ENCODE peak calls at places on chromosome 11, in four cellular contexts. U is mammary epithelial cell, M is uterus, P is HL-60. H is an unnamed sample.

GRCh38 chr11:77252555-77253270 is 48.8 kb downstream of the GDPD4 start:
- DNase-seq in M (no peak), U (peak; percentile 5), P (no peak), H (no peak)

GRCh38 chr11:84993386-84993785 is 633.8 kb downstream of the DLG2 start:
- DNase-seq in M (no peak), U (peak; percentile 4), P (no peak), H (no peak)

GRCh38 chr11:118068206-118068944 is 8.5 kb upstream of the TMPRSS4 start:
- DNase-seq in P (no peak), M (no peak), U (no peak), H (no peak)

GRCh38 chr11:11769362-11769761 is 72.4 kb upstream of the USP47 start:
- DNase-seq in P (no peak), U (no peak), M (no peak), H (peak; percentile 22)

GRCh38 chr11:14891143-14892035 is 642 bp downstream of the CYP2R1 start:
- DNase-seq in M (peak; percentile 86), P (peak; percentile 89), U (peak; percentile 88), H (peak; percentile 82)

GRCh38 chr11:79304599-79305212 is 136.1 kb downstream of the TENM4 start:
- DNase-seq in M (no peak), U (no peak), P (no peak), H (no peak)

GRCh38 chr11:70568504-70569172 is 170.3 kb downstream of the CTTN start:
- DNase-seq in M (peak; percentile 27), P (no peak), U (peak; percentile 14), H (no peak)

GRCh38 chr11:99739464-99740089 is 718.8 kb downstream of the CNTN5 start:
- DNase-seq in U (peak; percentile 1), P (no peak), M (no peak), H (no peak)

GRCh38 chr11:29984544-29984943 is 32.3 kb downstream of the KCNA4 start:
- DNase-seq in P (no peak), M (no peak), U (no peak), H (no peak)

GRCh38 chr11:113189909-113190667 is 124.3 kb upstream of the TTC12 start:
- DNase-seq in M (peak; percentile 44), P (no peak), U (peak; percentile 98), H (peak; percentile 18)

GRCh38 chr11:90594658-90595057 is 371.8 kb upstream of the CHORDC1 start:
- DNase-seq in P (no peak), M (no peak), U (no peak), H (no peak)

GRCh38 chr11:74418509-74418895 is 20.3 kb upstream of the PGM2L1 start:
- DNase-seq in M (no peak), U (peak; percentile 72), P (no peak), H (no peak)

GRCh38 chr11:118907051-118907748 is 18.5 kb downstream of the BCL9L start:
- DNase-seq in U (peak; percentile 69), P (peak; percentile 84), M (peak; percentile 85), H (peak; percentile 72)

GRCh38 chr11:100232006-100232405 is 455.1 kb upstream of the ARHGAP42 start:
- DNase-seq in M (no peak), P (no peak), U (no peak), H (no peak)

GRCh38 chr11:113593698-113594308 is 112.3 kb downstream of the TMPRSS5 start:
- DNase-seq in M (no peak), P (peak; percentile 18), U (no peak), H (peak; percentile 43)

GRCh38 chr11:64298966-64299846 is 952 bp upstream of the CATSPERZ start:
- DNase-seq in U (no peak), M (peak; percentile 58), P (no peak), H (peak; percentile 36)

GRCh38 chr11:12942157-12942556 is 67.0 kb upstream of the RASSF10 start:
- DNase-seq in M (no peak), U (no peak), P (no peak), H (no peak)

GRCh38 chr11:68021167-68021787 is 9.2 kb upstream of the NDUFS8 start:
- DNase-seq in U (no peak), P (no peak), M (no peak), H (no peak)

GRCh38 chr11:15926071-15926470 is 430.3 kb downstream of the SOX6 start:
- DNase-seq in P (no peak), U (peak; percentile 63), M (no peak), H (no peak)

GRCh38 chr11:120186799-120187591 is 23.8 kb upstream of the OAF start:
- DNase-seq in P (no peak), M (peak; percentile 52), U (peak; percentile 93), H (no peak)

GRCh38 chr11:72098741-72099140 is 4.4 kb downstream of the LAMTOR1 start:
- DNase-seq in U (no peak), M (no peak), P (no peak), H (peak; percentile 75)

GRCh38 chr11:118098996-118099837 is 12.5 kb upstream of the SMIM35 start:
- DNase-seq in M (no peak), U (no peak), P (no peak), H (no peak)

GRCh38 chr11:124194696-124195418 is 11.7 kb downstream of the OR10D3 start:
- DNase-seq in U (peak; percentile 48), P (peak; percentile 60), M (no peak), H (no peak)

GRCh38 chr11:16902979-16903378 is 111.2 kb downstream of the PLEKHA7 start:
- DNase-seq in U (peak; percentile 35), P (no peak), M (no peak), H (no peak)

GRCh38 chr11:68527585-68527984 is 67.0 kb downstream of the PPP6R3 start:
- DNase-seq in U (no peak), P (no peak), M (no peak), H (no peak)

GRCh38 chr11:27722945-27723344 is 22.7 kb upstream of the BDNF start:
- DNase-seq in M (no peak), P (no peak), U (no peak), H (no peak)

GRCh38 chr11:2708151-2708581 is 8.4 kb upstream of the KCNQ1OT1 start:
- DNase-seq in U (no peak), P (no peak), M (peak; percentile 79), H (peak; percentile 60)

GRCh38 chr11:94706211-94706610 is 61.9 kb upstream of the AMOTL1 start:
- DNase-seq in U (peak; percentile 95), P (no peak), M (no peak), H (peak; percentile 53)

GRCh38 chr11:76888989-76889388 is 28.3 kb downstream of the ACER3 start:
- DNase-seq in M (no peak), U (no peak), P (no peak), H (no peak)

GRCh38 chr11:35986958-35987357 is 43.1 kb downstream of the LDLRAD3 start:
- DNase-seq in M (no peak), P (no peak), U (peak; percentile 5), H (no peak)

GRCh38 chr11:56910785-56911184 is 77.9 kb upstream of the OR5AK2 start:
- DNase-seq in P (no peak), U (peak; percentile 59), M (no peak), H (no peak)

GRCh38 chr11:115764172-115764571 is 260.0 kb upstream of the CADM1 start:
- DNase-seq in U (no peak), P (no peak), M (no peak), H (no peak)

GRCh38 chr11:128492461-128492860 is 94.9 kb downstream of the ETS1 start:
- DNase-seq in P (no peak), U (peak; percentile 40), M (no peak), H (no peak)

GRCh38 chr11:30936476-30936875 is 350.3 kb upstream of the MPPED2 start:
- DNase-seq in U (no peak), M (no peak), P (no peak), H (no peak)

GRCh38 chr11:9982796-9983579 is 311.0 kb downstream of the SBF2 start:
- DNase-seq in P (no peak), U (peak; percentile 43), M (no peak), H (no peak)

GRCh38 chr11:117976445-117976844 is 9.7 kb upstream of the IL10RA start:
- DNase-seq in M (no peak), U (no peak), P (no peak), H (no peak)

GRCh38 chr11:107666911-107667568 is 44.8 kb downstream of the SLN start:
- DNase-seq in M (no peak), U (no peak), P (no peak), H (no peak)

DNA sequence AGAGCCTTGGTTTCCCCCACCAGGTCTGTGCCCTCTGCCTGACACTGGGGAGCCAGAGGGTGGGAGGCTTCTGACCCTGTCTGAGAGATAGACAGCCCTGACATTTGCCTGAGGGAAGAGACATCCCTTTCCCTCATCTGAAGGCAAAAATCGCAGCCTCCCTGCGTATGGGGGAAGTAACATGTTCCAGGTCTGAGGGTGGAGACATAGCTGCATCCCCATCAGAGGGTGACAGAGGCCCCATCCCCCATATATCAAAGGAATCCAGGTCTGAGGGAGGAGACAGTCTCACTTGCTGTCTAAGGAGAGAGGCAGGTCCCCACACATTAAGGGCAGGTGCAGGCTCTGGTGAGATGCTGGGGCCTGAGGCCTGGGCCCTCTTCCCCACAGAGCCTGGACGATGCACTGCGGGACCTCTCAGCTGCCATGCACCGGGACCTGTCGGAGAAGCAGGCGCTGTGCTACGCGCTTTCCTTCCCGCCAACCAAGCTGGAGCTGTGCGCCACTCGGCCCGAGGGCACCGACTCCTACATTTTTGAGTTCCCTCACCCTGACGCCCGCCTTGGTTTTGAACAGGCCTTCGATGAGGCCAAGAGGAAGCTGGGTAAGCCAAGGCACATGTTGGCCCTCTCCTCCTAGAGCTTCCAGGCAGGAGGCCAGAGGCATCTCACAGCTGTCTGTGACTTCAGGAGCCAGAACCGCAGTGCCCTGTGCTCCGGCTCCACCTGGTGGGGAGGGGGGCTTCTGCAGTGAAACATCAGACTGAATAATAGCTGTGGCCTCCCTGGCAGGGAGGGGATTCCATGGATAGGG is 16.1 kb upstream of the RELT start:
- DNase-seq in P (peak; percentile 54), U (no peak), M (no peak), H (no peak)
- TF ChIP-seq CTCF in P (peak; percentile 55), U (peak; percentile 29), M (no peak), H (no peak)

GRCh38 chr11:66768818-66769217 is 39.8 kb upstream of the SPTBN2 start:
- DNase-seq in P (no peak), U (peak; percentile 61), M (no peak), H (no peak)
- H3K27ac ChIP-seq in P (no peak overlapping the region), U (peak overlapping the region; percentile 60), M (no peak overlapping the region), H (no peak overlapping the region)

GRCh38 chr11:103923473-103923931 is 112.9 kb upstream of the DDI1 start:
- DNase-seq in P (no peak), M (no peak), U (peak; percentile 76), H (no peak)

GRCh38 chr11:103920449-103920848 is 116.0 kb upstream of the DDI1 start:
- DNase-seq in U (peak; percentile 50), M (no peak), P (no peak), H (no peak)

GRCh38 chr11:103924166-103925013 is 112.0 kb upstream of the DDI1 start:
- DNase-seq in P (no peak), M (no peak), U (no peak), H (no peak)

GRCh38 chr11:103920933-103921332 is 115.5 kb upstream of the DDI1 start:
- DNase-seq in U (no peak), M (no peak), P (no peak), H (no peak)
- TF ChIP-seq CTCF in U (no peak), M (no peak), P (no peak), H (no peak)

GRCh38 chr11:86692317-86692716 is 19.9 kb upstream of the ME3 start:
- DNase-seq in M (no peak), P (no peak), U (peak; percentile 27), H (no peak)
- H3K27ac ChIP-seq in M (no peak overlapping the region), P (no peak overlapping the region), U (no peak overlapping the region), H (no peak overlapping the region)

H was measured in gastrocnemius medialis.